ENCODE peak calls at places on chromosomes 7 and 10, in five cellular contexts. V is IMR-90, Q is H9, E is neuronal stem cell, O is H1. M is an unnamed sample.

GRCh38 chr10:110680473-110681020 is 36.4 kb downstream of the RBM20 start:
- DNase-seq in V (no peak), Q (no peak), E (no peak), O (no peak), M (no peak)

GRCh38 chr7:73487486-73487885 is 34.6 kb downstream of the BAZ1B start:
- DNase-seq in V (peak), Q (no peak), E (no peak), O (no peak), M (no peak)

GRCh38 chr7:85186083-85186520 is 754 bp downstream of the SEMA3D start:
- DNase-seq in V (peak), Q (peak), E (peak), O (peak), M (peak)

GRCh38 chr7:17044396-17044795 is 162.6 kb upstream of the AGR3 start:
- DNase-seq in V (no peak), Q (no peak), E (no peak), O (no peak), M (peak)

GRCh38 chr7:107157091-107157490 is 11.7 kb upstream of the HBP1 start:
- DNase-seq in V (no peak), Q (no peak), E (no peak), O (no peak), M (no peak)

GRCh38 chr7:116601426-116601825 is 70.6 kb upstream of the MET start:
- DNase-seq in V (no peak), Q (no peak), E (no peak), O (no peak), M (no peak)

GRCh38 chr10:21343087-21343486 is 182.4 kb downstream of the SKIDA1 start:
- DNase-seq in V (no peak), Q (no peak), E (no peak), O (no peak), M (no peak)

GRCh38 chr10:94397549-94398370 is 4.6 kb upstream of the TBC1D12 start:
- DNase-seq in V (peak), Q (no peak), E (no peak), O (no peak), M (peak)

GRCh38 chr10:34433241-34434076 is 381.6 kb downstream of the PARD3 start:
- DNase-seq in V (peak), Q (no peak), E (no peak), O (no peak), M (no peak)

GRCh38 chr10:58701398-58702135 is 188.9 kb downstream of the BICC1 start:
- DNase-seq in V (peak), Q (no peak), E (no peak), O (no peak), M (no peak)

GRCh38 chr10:102509387-102509786 is 5.6 kb downstream of the SUFU start:
- DNase-seq in V (peak), Q (no peak), E (no peak), O (no peak), M (no peak)

GRCh38 chr7:142657376-142657775 is 91.9 kb upstream of the PRSS1 start:
- DNase-seq in V (no peak), Q (no peak), E (no peak), O (no peak), M (no peak)

GRCh38 chr10:122983898-122984297 is 3.7 kb downstream of the PSTK start:
- DNase-seq in V (no peak), Q (no peak), E (no peak), O (no peak), M (no peak)

GRCh38 chr7:22720791-22721786 is 5.9 kb upstream of the IL6 start:
- DNase-seq in V (no peak), Q (no peak), E (no peak), O (no peak), M (no peak)

GRCh38 chr7:111137296-111138195 is 46.6 kb downstream of the LRRN3 start:
- DNase-seq in V (peak), Q (no peak), E (no peak), O (no peak), M (peak)

GRCh38 chr7:154869436-154869835 is 133.5 kb downstream of the PAXIP1 start:
- DNase-seq in V (no peak), Q (no peak), E (no peak), O (no peak), M (no peak)

GRCh38 chr10:12487366-12487765 is 138.0 kb downstream of the CAMK1D start:
- DNase-seq in V (no peak), Q (no peak), E (no peak), O (no peak), M (no peak)

GRCh38 chr7:14055813-14056212 is 66.3 kb upstream of the ETV1 start:
- DNase-seq in V (no peak), Q (no peak), E (no peak), O (no peak), M (no peak)

GRCh38 chr7:37000514-37000913 is 276.2 kb upstream of the AOAH start:
- DNase-seq in V (no peak), Q (no peak), E (no peak), O (no peak), M (no peak)

GRCh38 chr7:140719711-140720110 is 23.2 kb downstream of the NDUFB2 start:
- DNase-seq in V (peak), Q (no peak), E (no peak), O (no peak), M (no peak)

GRCh38 chr10:87656431-87657072 is 3.1 kb upstream of the PAPSS2 start:
- DNase-seq in V (peak), Q (no peak), E (peak), O (no peak), M (peak)

GRCh38 chr7:36651404-36651803 is 72.9 kb downstream of the AOAH start:
- DNase-seq in V (peak), Q (no peak), E (no peak), O (no peak), M (no peak)

GRCh38 chr7:27453702-27454405 is 208.8 kb downstream of the HIBADH start:
- DNase-seq in V (peak), Q (no peak), E (no peak), O (no peak), M (peak)

GRCh38 chr10:120979435-120980315 is 128.5 kb downstream of the WDR11 start:
- DNase-seq in V (no peak), Q (peak), E (peak), O (peak), M (peak)

GRCh38 chr10:103696411-103697145 is 158.8 kb downstream of the SH3PXD2A start:
- DNase-seq in V (peak), Q (peak), E (no peak), O (peak), M (peak)

GRCh38 chr10:101906586-101907183 is 63.1 kb upstream of the KCNIP2 start:
- DNase-seq in V (no peak), Q (no peak), E (no peak), O (no peak), M (no peak)

GRCh38 chr10:14700551-14700950 is 74.1 kb downstream of the FAM107B start:
- DNase-seq in V (no peak), Q (no peak), E (no peak), O (no peak), M (no peak)

GRCh38 chr10:132196178-132197113 is 9.7 kb downstream of the DPYSL4 start:
- DNase-seq in V (no peak), Q (no peak), E (no peak), O (no peak), M (no peak)

GRCh38 chr10:22087365-22087738 is 83.8 kb upstream of the DNAJC1 start:
- DNase-seq in V (no peak), Q (no peak), E (no peak), O (no peak), M (no peak)

GRCh38 chr10:75187961-75188426 is 22.6 kb upstream of the VDAC2 start:
- DNase-seq in V (peak), Q (peak), E (no peak), O (peak), M (peak)

GRCh38 chr10:84613336-84614021 is 285.1 kb downstream of the CCSER2 start:
- DNase-seq in V (no peak), Q (peak), E (peak), O (peak), M (peak)

GRCh38 chr7:12111461-12112405 is 99.4 kb upstream of the TMEM106B start:
- DNase-seq in V (no peak), Q (peak), E (peak), O (peak), M (peak)

GRCh38 chr7:149733554-149734513 is 39.6 kb downstream of the ZNF467 start:
- DNase-seq in V (no peak), Q (peak), E (no peak), O (no peak), M (no peak)

GRCh38 chr7:149733131-149733531 is 40.3 kb downstream of the ZNF467 start:
- DNase-seq in V (no peak), Q (peak), E (no peak), O (no peak), M (no peak)

GRCh38 chr7:149735779-149736477 is 37.5 kb downstream of the ZNF467 start:
- DNase-seq in V (no peak), Q (no peak), E (no peak), O (peak), M (no peak)

GRCh38 chr7:149735181-149735602 is 38.2 kb downstream of the ZNF467 start:
- DNase-seq in V (no peak), Q (no peak), E (no peak), O (peak), M (no peak)

DNA sequence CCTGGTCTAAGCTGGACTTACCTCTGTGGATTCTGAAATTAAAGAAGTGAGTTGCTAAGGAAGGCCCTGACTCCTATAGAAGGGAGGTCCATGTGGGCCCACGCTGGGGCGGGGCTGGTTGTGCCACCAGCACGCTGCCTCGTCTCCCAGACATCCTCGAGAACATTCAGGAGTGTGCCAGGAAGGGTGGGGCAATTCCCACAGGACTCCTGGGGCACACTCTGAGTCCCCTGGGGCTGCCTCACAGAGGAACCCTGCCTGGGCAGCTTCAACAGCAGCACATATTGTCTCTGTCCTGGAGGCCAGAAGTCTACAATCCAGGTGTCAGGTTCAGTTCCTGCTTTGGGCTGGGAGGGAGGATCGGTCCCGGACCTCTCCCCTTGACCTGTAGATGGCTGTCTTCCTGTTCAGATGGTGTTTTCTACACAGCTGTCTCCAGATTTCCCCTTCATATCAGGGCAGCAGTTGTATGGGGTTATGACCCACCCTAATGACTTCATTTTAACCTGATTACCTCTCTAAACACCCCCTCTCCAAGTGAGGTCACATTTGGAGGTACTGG is 38.8 kb downstream of the ZNF467 start:
- DNase-seq in V (no peak), Q (no peak), E (no peak), O (peak), M (no peak)
- H3K23ac ChIP-seq in V (no peak), Q (no peak), E (no peak), O (no peak), M (no peak)

GRCh38 chr10:15735766-15736165 is 16.0 kb upstream of the ITGA8 start:
- DNase-seq in V (no peak), Q (no peak), E (no peak), O (no peak), M (no peak)
- H3K23ac ChIP-seq in V (no peak), Q (no peak), E (no peak), O (no peak), M (no peak)

DNA sequence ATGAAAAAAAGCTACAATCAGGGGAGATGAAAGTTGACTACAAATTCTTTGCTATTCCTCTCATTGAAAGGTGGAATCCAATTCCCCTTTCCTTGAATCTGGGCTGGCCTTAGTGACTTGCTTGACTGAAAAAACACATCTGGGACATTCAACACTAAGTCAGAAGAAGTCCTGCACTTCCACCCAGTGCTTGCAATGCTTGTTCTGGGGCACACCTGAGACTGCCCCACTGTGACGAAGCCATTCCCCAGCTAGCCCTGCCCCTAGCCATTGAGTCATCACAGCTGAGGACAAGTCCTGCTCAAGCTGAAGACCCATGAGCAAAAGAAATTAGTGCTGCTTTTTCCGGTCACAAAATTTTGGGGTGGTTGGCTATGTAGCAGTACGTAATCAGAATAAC is 19.2 kb upstream of the GRID1 start:
- DNase-seq in V (no peak), Q (no peak), E (no peak), O (no peak), M (no peak)
- H3K23ac ChIP-seq in V (no peak), Q (no peak), E (no peak), O (no peak), M (no peak)

DNA sequence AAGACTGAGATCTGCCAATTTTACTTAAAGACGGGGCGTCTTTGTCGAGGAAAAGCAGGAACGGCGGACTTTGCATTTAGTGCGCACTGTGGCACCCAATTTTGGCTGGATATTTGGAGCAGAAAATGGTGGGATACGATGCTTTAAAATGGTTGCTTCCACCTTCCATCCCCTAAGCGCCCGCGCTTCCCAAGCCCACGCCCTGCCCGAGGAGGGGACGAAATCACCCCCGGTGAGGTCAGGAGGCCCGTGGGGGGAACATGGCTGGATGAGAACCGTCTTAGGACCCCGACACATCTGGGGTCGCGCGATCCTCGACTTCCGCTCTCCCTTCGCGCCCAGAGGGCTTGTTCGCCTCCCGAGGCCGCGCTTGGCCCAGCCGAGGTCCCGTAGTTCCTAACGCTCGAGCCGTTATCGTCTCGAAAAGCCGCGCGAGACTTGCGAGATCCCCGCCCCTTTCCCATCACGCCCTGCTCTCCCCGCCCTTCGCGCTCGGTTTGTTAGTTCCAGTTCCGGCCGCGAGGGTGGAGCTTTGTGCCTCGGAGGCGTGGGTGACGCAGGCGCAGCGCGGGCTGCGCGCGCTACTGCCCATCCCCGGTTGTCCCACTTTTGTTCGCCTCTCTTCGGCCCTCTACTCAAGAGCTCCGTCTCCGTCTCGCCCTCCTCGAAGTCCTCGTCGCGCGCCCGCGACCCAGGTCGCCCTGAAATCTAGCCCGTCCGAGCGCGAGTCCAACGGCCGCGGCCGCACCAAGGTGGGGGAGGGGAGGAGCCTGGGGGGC is at the start of gene SRRT:
- DNase-seq in V (peak), Q (peak), E (peak), O (peak), M (peak)
- H3K23ac ChIP-seq in V (peak), Q (no peak), E (peak), O (no peak), M (peak)

DNA sequence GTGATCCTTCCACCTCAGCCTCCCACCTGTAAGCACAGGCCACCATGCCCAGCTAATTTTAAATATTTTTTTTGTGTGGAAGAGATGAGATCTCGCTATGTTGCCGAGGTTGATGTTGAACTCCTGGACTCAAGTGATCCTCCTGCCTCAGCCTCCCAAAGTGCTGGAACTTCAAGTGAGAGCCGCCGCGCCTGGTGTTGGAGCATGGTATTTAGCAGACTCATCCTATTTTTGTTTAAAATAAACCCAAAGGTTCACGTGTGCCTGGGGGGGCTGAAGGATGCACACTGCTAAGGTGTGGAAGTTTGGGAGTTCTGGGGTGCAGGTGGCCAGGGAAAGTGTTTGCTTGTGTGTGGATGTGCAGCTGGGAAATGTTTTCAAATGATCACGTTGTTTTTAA is 18.1 kb downstream of the PDGFA start:
- DNase-seq in V (no peak), Q (no peak), E (no peak), O (no peak), M (no peak)
- H3K23ac ChIP-seq in V (no peak), Q (no peak), E (no peak), O (no peak), M (no peak)

DNA sequence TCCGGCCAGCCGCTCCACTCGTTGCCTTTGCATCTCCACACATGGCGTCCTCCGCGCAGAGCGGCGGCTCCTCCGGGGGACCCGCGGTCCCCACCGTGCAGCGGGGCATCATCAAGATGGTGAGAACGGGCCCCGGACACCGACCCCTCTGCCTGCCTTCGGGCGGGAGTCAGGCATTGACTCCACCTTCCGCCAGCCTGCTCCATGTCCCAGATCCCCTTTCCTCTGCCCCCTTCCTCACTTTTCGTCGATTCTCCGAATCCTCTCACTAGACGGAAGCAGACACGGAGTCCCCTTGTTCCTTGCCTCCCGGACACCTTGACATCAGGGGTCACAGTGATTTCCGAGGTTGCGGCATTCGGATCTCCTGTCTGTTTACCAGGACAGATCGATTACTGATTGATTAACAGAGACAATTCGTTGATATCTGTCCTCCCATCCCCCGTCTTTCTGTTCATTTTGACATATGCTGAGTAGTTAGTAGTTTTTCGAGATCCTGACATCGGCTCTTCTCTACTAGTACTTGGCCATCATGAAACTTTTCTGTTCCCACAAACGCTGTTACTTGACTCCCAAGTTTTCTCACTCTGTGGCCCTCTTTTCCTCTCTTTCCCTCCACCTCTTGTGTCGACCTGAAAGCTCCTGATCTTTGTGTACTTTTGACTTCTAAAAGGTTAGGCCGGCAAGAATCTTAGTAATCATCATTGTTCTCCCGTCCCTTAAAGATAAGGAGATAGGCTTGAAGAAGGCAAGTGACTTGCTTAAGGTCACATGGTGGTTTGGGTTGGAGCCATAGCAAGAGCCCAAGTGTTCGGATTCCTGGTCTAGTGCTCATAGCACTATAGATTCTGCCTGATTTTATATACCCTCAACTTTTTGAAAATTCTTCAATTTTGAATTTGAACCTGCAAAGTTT is 597 bp downstream of the SND1 start:
- DNase-seq in V (peak), Q (no peak), E (no peak), O (no peak), M (peak)
- H3K23ac ChIP-seq in V (peak), Q (no peak), E (peak), O (no peak), M (peak)

GRCh38 chr10:119207367-119207668 is at the start of gene GRK5:
- DNase-seq in V (peak), Q (peak), E (peak), O (peak), M (peak)
- H3K23ac ChIP-seq in V (peak), Q (no peak), E (peak), O (no peak), M (no peak)

M was measured in mesendoderm.